ENCODE peak calls at places on chromosome 18, in ten cellular contexts. One of them, this sample, is unnamed.

GRCh38 chr18:32888311-32888710 is 115.5 kb upstream of the KLHL14 start:
- DNase-seq in NCI-H460: no peak
- DNase-seq in H54: no peak
- DNase-seq in vagina: no peak
- DNase-seq in upper lobe of left lung: no peak
- DNase-seq in Kasumi-1: no peak
- DNase-seq in GM12865: no peak
- DNase-seq in WTC11: no peak
- DNase-seq in choroid plexus epithelial cell: no peak
- DNase-seq in progenitor cell of endocrine pancreas: no peak
- DNase-seq in this sample: no peak

GRCh38 chr18:905307-905947 is 756 bp downstream of the ADCYAP1 start:
- DNase-seq in NCI-H460: no peak
- DNase-seq in H54: no peak
- DNase-seq in vagina: no peak
- DNase-seq in upper lobe of left lung: peak; percentile 77
- DNase-seq in Kasumi-1: no peak
- DNase-seq in GM12865: no peak
- DNase-seq in WTC11: peak; percentile 33
- DNase-seq in choroid plexus epithelial cell: no peak
- DNase-seq in progenitor cell of endocrine pancreas: no peak
- DNase-seq in this sample: no peak

GRCh38 chr18:37385846-37386435 is 179.7 kb downstream of the CELF4 start:
- DNase-seq in NCI-H460: peak; percentile 9
- DNase-seq in H54: no peak
- DNase-seq in vagina: no peak
- DNase-seq in upper lobe of left lung: no peak
- DNase-seq in Kasumi-1: peak; percentile 48
- DNase-seq in GM12865: peak; percentile 51
- DNase-seq in WTC11: no peak
- DNase-seq in choroid plexus epithelial cell: peak; percentile 51
- DNase-seq in progenitor cell of endocrine pancreas: no peak
- DNase-seq in this sample: peak; percentile 5

GRCh38 chr18:73531601-73532000 is 616.0 kb downstream of the FBXO15 start:
- DNase-seq in NCI-H460: no peak
- DNase-seq in H54: no peak
- DNase-seq in vagina: no peak
- DNase-seq in upper lobe of left lung: no peak
- DNase-seq in Kasumi-1: no peak
- DNase-seq in GM12865: no peak
- DNase-seq in WTC11: no peak
- DNase-seq in choroid plexus epithelial cell: no peak
- DNase-seq in progenitor cell of endocrine pancreas: no peak
- DNase-seq in this sample: no peak

GRCh38 chr18:35041752-35042379 is 653 bp downstream of the MAPRE2 start:
- DNase-seq in NCI-H460: no peak
- DNase-seq in H54: no peak
- DNase-seq in vagina: no peak
- DNase-seq in upper lobe of left lung: no peak
- DNase-seq in Kasumi-1: peak; percentile 37
- DNase-seq in GM12865: peak; percentile 25
- DNase-seq in WTC11: no peak
- DNase-seq in choroid plexus epithelial cell: no peak
- DNase-seq in progenitor cell of endocrine pancreas: no peak
- DNase-seq in this sample: no peak

GRCh38 chr18:3354506-3354905 is 92.6 kb downstream of the MYL12B start:
- DNase-seq in NCI-H460: no peak
- DNase-seq in H54: no peak
- DNase-seq in vagina: no peak
- DNase-seq in upper lobe of left lung: no peak
- DNase-seq in Kasumi-1: no peak
- DNase-seq in GM12865: no peak
- DNase-seq in WTC11: no peak
- DNase-seq in choroid plexus epithelial cell: peak; percentile 27
- DNase-seq in progenitor cell of endocrine pancreas: no peak
- DNase-seq in this sample: peak; percentile 88

GRCh38 chr18:11577271-11578112 is 31.9 kb upstream of the SLC35G4 start:
- DNase-seq in NCI-H460: no peak
- DNase-seq in H54: no peak
- DNase-seq in vagina: no peak
- DNase-seq in upper lobe of left lung: no peak
- DNase-seq in Kasumi-1: peak; percentile 15
- DNase-seq in GM12865: peak; percentile 6
- DNase-seq in WTC11: no peak
- DNase-seq in choroid plexus epithelial cell: no peak
- DNase-seq in progenitor cell of endocrine pancreas: no peak
- DNase-seq in this sample: no peak

GRCh38 chr18:35136248-35136647 is 95.0 kb downstream of the MAPRE2 start:
- DNase-seq in NCI-H460: no peak
- DNase-seq in H54: no peak
- DNase-seq in vagina: no peak
- DNase-seq in upper lobe of left lung: no peak
- DNase-seq in Kasumi-1: no peak
- DNase-seq in GM12865: no peak
- DNase-seq in WTC11: no peak
- DNase-seq in choroid plexus epithelial cell: no peak
- DNase-seq in progenitor cell of endocrine pancreas: no peak
- DNase-seq in this sample: no peak

GRCh38 chr18:64539852-64540251 is 391.0 kb upstream of the LINC00305 start:
- DNase-seq in NCI-H460: no peak
- DNase-seq in H54: no peak
- DNase-seq in vagina: no peak
- DNase-seq in upper lobe of left lung: no peak
- DNase-seq in Kasumi-1: no peak
- DNase-seq in GM12865: no peak
- DNase-seq in WTC11: no peak
- DNase-seq in choroid plexus epithelial cell: no peak
- DNase-seq in progenitor cell of endocrine pancreas: no peak
- DNase-seq in this sample: no peak

GRCh38 chr18:12803069-12803936 is 80.7 kb downstream of the PTPN2 start:
- DNase-seq in NCI-H460: no peak
- DNase-seq in H54: no peak
- DNase-seq in vagina: no peak
- DNase-seq in upper lobe of left lung: no peak
- DNase-seq in Kasumi-1: no peak
- DNase-seq in GM12865: peak; percentile 37
- DNase-seq in WTC11: no peak
- DNase-seq in choroid plexus epithelial cell: no peak
- DNase-seq in progenitor cell of endocrine pancreas: no peak
- DNase-seq in this sample: peak; percentile 21

GRCh38 chr18:36392163-36392887 is 94.8 kb downstream of the FHOD3 start:
- DNase-seq in NCI-H460: no peak
- DNase-seq in H54: no peak
- DNase-seq in vagina: no peak
- DNase-seq in upper lobe of left lung: no peak
- DNase-seq in Kasumi-1: no peak
- DNase-seq in GM12865: peak; percentile 33
- DNase-seq in WTC11: no peak
- DNase-seq in choroid plexus epithelial cell: no peak
- DNase-seq in progenitor cell of endocrine pancreas: no peak
- DNase-seq in this sample: no peak

This sample was measured in amniotic epithelial cell.